ENCODE peak calls at places on chromosomes 4 and X, in eight cellular contexts. P is naive thymus-derived CD4-positive, alpha-beta T cell; T is fibroblast of the aortic adventitia; M is aorta; W is CD8-positive, alpha-beta T cell; J is GM23338; L is AG10803; X is thoracic aorta. E is an unnamed sample.

GRCh38 chrX:45889471-45889870 is 655.8 kb downstream of the ZNF674 start:
- DNase-seq in L (peak; percentile 16), P (no peak), T (no peak), W (no peak), X (no peak), J (no peak), M (no peak), E (no peak)

GRCh38 chrX:46912098-46912672 is at the start of gene JADE3:
- DNase-seq in W (no peak), X (peak; percentile 11), P (peak; percentile 3), J (peak; percentile 78), M (peak; percentile 82), T (peak; percentile 63), L (peak; percentile 69), E (peak; percentile 51)

GRCh38 chrX:128294198-128294597 is 242.0 kb upstream of the ACTRT1 start:
- DNase-seq in M (no peak), W (no peak), T (no peak), L (no peak), J (no peak), X (no peak), P (no peak), E (no peak)

GRCh38 chrX:118116308-118117068 is at the start of gene KLHL13:
- DNase-seq in P (peak; percentile 5), X (no peak), L (peak; percentile 1), M (peak; percentile 50), W (peak; percentile 22), T (peak; percentile 16), J (peak; percentile 50), E (no peak)

GRCh38 chrX:1536712-1537030 is 314 bp downstream of the P2RY8 start:
- DNase-seq in X (no peak), J (no peak), W (no peak), P (no peak), T (no peak), M (no peak), L (no peak), E (no peak)

GRCh38 chr4:2940267-2941137 is 22.7 kb downstream of the NOP14 start:
- DNase-seq in T (no peak), P (no peak), L (no peak), J (no peak), M (no peak), W (no peak), X (peak; percentile 0), E (no peak)

GRCh38 chrX:110734894-110735541 is 60.6 kb downstream of the CHRDL1 start:
- DNase-seq in T (peak; percentile 59), W (no peak), L (peak; percentile 83), J (peak; percentile 35), M (no peak), P (no peak), X (no peak), E (no peak)

GRCh38 chrX:155612312-155613224 is at the start of gene TMLHE:
- DNase-seq in P (peak; percentile 48), W (peak; percentile 50), T (peak; percentile 65), X (peak; percentile 2), M (peak; percentile 79), J (peak; percentile 67), L (peak; percentile 57), E (peak; percentile 33)

GRCh38 chr4:93897559-93897958 is 69.0 kb downstream of the ATOH1 start:
- DNase-seq in M (no peak), X (no peak), T (no peak), J (peak; percentile 21), W (no peak), P (no peak), L (no peak), E (peak; percentile 8)

GRCh38 chrX:13081385-13082285 is 37.2 kb upstream of the FAM9C start:
- DNase-seq in J (no peak), L (peak; percentile 41), X (no peak), T (peak; percentile 43), M (no peak), W (no peak), P (peak; percentile 55), E (no peak)

GRCh38 chrX:66016905-66017658 is 22.8 kb downstream of the VSIG4 start:
- DNase-seq in M (no peak), X (no peak), T (no peak), W (no peak), J (no peak), P (no peak), L (no peak), E (no peak)

GRCh38 chrX:66015906-66016689 is 23.8 kb downstream of the VSIG4 start:
- DNase-seq in L (no peak), M (no peak), X (no peak), W (no peak), T (no peak), P (no peak), J (no peak), E (no peak)

GRCh38 chrX:66019310-66019652 is 20.6 kb downstream of the VSIG4 start:
- DNase-seq in L (no peak), P (no peak), J (no peak), W (no peak), M (no peak), X (no peak), T (no peak), E (no peak)

GRCh38 chrX:66018585-66019309 is 21.1 kb downstream of the VSIG4 start:
- DNase-seq in W (no peak), L (no peak), M (no peak), J (no peak), X (no peak), P (no peak), T (no peak), E (no peak)

GRCh38 chrX:66017659-66018170 is 22.2 kb downstream of the VSIG4 start:
- DNase-seq in L (no peak), W (no peak), X (no peak), M (no peak), T (no peak), P (no peak), J (peak; percentile 2), E (no peak)
- H3K4me3 ChIP-seq in L (no peak overlapping the region), W (no peak overlapping the region), X (no peak overlapping the region), M (no peak overlapping the region), T (no peak overlapping the region), P (no peak overlapping the region), J (no peak overlapping the region), E (peak overlapping the region; percentile 64)

DNA sequence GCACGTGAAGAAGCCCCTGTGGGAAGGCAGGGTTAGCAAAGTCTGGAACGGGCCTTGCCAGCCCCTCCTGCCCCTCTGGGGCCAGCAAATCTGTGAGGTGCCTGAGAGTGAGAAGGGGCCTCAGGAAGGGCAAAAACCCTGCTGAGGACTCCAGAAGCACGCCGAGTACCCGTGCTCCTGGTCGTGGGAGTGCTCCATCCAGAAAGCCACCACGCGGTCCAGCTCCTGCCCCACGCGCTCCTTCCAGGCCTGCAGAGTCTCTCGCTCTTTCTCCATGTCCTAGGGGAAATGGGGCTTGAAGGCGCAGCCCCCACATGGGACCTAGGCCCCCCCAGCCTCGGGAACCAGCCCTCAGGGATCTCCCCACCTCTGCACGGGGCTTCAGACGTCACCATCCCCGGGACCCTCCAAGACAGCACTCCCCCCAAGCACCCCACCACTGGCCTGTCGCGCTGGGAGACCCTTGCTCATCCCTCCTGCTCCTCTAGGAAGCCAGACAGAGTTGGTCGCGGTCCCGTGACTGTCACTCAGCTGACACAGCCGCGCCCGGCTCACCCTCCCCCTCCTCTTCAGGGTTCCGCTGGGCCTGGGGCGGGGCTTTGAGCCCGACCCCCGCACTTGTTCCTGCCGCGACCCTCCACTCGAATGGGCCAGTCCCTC is at the start of gene RENBP:
- DNase-seq in M (peak; percentile 79), X (no peak), L (no peak), W (no peak), J (peak; percentile 70), T (no peak), P (no peak), E (no peak)
- H3K4me3 ChIP-seq in M (no peak within 1 kb of the TSS), X (peak within 1 kb of the TSS; percentile 64), L (no peak within 1 kb of the TSS), W (peak within 1 kb of the TSS; percentile 48), J (peak within 1 kb of the TSS; percentile 41), T (no peak within 1 kb of the TSS), P (peak within 1 kb of the TSS; percentile 39), E (no peak within 1 kb of the TSS)

GRCh38 chr4:4781936-4782754 is 77.3 kb upstream of the MSX1 start:
- DNase-seq in J (no peak), L (peak; percentile 83), W (no peak), X (no peak), M (no peak), T (peak; percentile 81), P (no peak), E (no peak)
- H3K4me3 ChIP-seq in J (no peak overlapping the region), L (peak overlapping the region; percentile 43), W (no peak overlapping the region), X (no peak overlapping the region), M (no peak overlapping the region), T (peak overlapping the region; percentile 33), P (no peak overlapping the region), E (no peak overlapping the region)

GRCh38 chr4:129113919-129114318 is 18.0 kb downstream of the C4orf33 start:
- DNase-seq in T (no peak), P (no peak), J (no peak), L (no peak), X (no peak), M (no peak), W (no peak), E (no peak)
- H3K4me3 ChIP-seq in T (no peak overlapping the region), P (no peak overlapping the region), J (no peak overlapping the region), L (no peak overlapping the region), X (no peak overlapping the region), M (no peak overlapping the region), W (no peak overlapping the region), E (no peak overlapping the region)

DNA sequence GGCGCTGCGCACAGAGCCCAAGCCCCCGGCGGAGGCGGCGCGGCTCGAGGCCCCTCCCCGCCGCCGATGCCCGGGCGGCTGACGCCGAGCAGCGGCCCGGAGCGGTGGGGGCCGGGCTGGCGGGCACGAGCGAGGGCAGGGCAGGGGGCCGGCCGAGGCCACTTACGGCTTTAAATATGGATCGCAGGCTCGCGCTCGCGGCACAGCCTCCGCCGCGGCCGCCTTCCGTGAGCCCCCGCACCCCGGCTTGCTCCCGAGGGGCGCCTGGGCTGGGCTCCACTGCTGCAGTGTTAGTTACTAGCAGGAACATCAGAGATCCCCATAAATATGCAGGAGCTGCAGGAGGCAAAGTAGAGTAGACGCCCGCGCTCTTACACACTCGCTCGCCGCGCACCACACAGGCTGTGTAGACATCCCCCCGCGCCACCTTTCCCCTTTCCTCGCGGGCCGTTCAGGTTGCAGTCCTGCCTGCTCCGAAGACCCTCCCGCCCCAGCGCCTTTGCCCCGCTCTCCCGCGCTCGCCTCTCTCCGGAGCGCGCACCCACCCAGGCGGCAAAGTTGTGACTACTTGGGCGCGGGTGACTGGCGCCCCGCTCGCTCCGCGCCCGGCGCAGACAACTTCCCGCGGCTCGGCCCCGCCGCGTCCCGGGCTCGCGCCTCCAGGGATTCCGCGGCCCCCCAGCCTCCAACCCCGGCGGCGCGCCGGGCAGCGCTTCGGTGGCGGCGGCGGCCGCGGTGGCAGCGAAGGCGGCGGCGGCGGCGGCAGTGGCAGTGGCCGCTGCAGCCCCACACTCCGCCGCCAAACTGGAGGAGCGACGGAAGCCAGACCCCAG is 152.0 kb upstream of the SLC4A4 start:
- DNase-seq in L (peak; percentile 69), T (peak; percentile 50), J (peak; percentile 79), P (no peak), X (no peak), M (peak; percentile 58), W (peak; percentile 23), E (peak; percentile 44)
- H3K4me3 ChIP-seq in L (peak overlapping the region; percentile 77), T (peak overlapping the region; percentile 78), J (peak overlapping the region; percentile 78), P (peak overlapping the region; percentile 43), X (peak overlapping the region; percentile 87), M (peak overlapping the region; percentile 45), W (peak overlapping the region; percentile 42), E (peak overlapping the region; percentile 74)